ENCODE peak calls at places on chromosomes 16 and 17, in five cellular contexts. D is HepG2, K is WTC11, B is A549, U is K562. L is an unnamed sample.

GRCh38 chr17:17328251-17328650 is 25.1 kb downstream of the NT5M start:
- DNase-seq in D (no peak), K (no peak), B (no peak), U (no peak), L (no peak)

GRCh38 chr16:70746708-70747424 is 54.1 kb downstream of the VAC14 start:
- DNase-seq in K (no peak), D (peak), B (peak), U (peak), L (no peak)

GRCh38 chr17:72119963-72120877 is 600 bp upstream of the SOX9 start:
- DNase-seq in B (peak), K (peak), U (no peak), D (peak), L (no peak)

GRCh38 chr17:59513934-59514841 is 51.2 kb upstream of the DHX40 start:
- DNase-seq in D (peak), K (no peak), U (no peak), B (peak), L (no peak)

GRCh38 chr16:2296662-2297505 is 29.0 kb upstream of the RNPS1 start:
- DNase-seq in B (peak), U (peak), D (peak), K (peak), L (peak)

GRCh38 chr16:56298948-56299602 is 107.8 kb downstream of the GNAO1 start:
- DNase-seq in U (no peak), K (no peak), B (no peak), D (no peak), L (no peak)

GRCh38 chr16:48524348-48525200 is 85.4 kb downstream of the N4BP1 start:
- DNase-seq in K (no peak), B (no peak), U (no peak), D (peak), L (no peak)

GRCh38 chr16:48511071-48511540 is 98.9 kb downstream of the N4BP1 start:
- DNase-seq in B (no peak), U (no peak), D (no peak), K (no peak), L (no peak)

GRCh38 chr16:75326333-75326732 is 74.9 kb upstream of the BCAR1 start:
- DNase-seq in D (no peak), U (no peak), B (no peak), K (no peak), L (no peak)

GRCh38 chr17:81473019-81473418 is 39.6 kb downstream of the ACTG1 start:
- DNase-seq in U (no peak), D (no peak), B (no peak), K (no peak), L (no peak)

GRCh38 chr17:54899201-54899600 is 1.5 kb upstream of the TOM1L1 start:
- DNase-seq in K (no peak), D (no peak), B (no peak), U (no peak), L (no peak)
- TF ChIP-seq JUN in K (no peak), D (no peak), B (no peak), U (no peak), L (no peak)

DNA sequence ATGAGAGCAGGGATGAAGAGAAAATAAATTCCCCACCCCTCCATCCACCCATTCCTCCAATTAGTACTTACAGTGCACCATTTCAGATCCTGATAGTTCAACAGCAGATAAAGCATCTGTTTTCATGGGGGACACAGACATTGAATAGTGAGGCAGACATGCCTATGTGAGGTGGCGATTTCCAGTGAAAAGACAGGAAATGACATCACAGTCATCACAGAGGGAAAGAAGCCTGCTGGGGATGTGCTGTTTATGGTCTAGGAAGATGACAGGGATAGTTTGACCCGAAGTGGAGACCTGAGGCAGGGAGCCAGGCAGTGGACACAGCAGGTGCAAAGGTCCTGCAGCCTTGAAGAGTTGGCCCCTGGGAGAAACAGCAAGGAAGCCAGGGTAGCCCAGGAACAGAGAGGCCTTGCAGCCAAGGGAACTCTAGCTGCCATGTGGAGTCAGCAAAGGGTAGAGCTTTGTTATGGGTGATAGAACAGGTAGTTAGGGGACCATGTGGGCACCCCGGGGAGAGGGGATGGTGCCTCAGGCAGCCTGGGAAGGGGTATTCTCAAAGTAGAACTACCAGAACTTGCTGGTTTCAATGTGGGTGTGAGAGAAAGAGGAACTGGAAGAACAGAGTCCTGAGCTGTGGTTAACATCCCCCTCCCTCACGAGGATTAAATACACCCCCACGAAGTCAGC is 256.6 kb downstream of the CPPED1 start:
- DNase-seq in D (no peak), K (no peak), B (no peak), U (no peak), L (no peak)
- TF ChIP-seq USF2 in D (no peak), K (no peak), B (no peak), U (no peak), L (no peak)

GRCh38 chr16:23837553-23838308 is 1.9 kb downstream of the PRKCB start:
- DNase-seq in B (no peak), D (no peak), K (no peak), U (peak), L (no peak)

GRCh38 chr16:23835390-23836077 is at the start of gene PRKCB:
- DNase-seq in K (peak), U (peak), D (no peak), B (peak), L (peak)

GRCh38 chr16:23838485-23839142 is 2.8 kb downstream of the PRKCB start:
- DNase-seq in B (no peak), U (no peak), D (no peak), K (no peak), L (no peak)

GRCh38 chr16:23836078-23836403 is 258 bp downstream of the PRKCB start:
- DNase-seq in U (no peak), D (no peak), B (no peak), K (no peak), L (no peak)

DNA sequence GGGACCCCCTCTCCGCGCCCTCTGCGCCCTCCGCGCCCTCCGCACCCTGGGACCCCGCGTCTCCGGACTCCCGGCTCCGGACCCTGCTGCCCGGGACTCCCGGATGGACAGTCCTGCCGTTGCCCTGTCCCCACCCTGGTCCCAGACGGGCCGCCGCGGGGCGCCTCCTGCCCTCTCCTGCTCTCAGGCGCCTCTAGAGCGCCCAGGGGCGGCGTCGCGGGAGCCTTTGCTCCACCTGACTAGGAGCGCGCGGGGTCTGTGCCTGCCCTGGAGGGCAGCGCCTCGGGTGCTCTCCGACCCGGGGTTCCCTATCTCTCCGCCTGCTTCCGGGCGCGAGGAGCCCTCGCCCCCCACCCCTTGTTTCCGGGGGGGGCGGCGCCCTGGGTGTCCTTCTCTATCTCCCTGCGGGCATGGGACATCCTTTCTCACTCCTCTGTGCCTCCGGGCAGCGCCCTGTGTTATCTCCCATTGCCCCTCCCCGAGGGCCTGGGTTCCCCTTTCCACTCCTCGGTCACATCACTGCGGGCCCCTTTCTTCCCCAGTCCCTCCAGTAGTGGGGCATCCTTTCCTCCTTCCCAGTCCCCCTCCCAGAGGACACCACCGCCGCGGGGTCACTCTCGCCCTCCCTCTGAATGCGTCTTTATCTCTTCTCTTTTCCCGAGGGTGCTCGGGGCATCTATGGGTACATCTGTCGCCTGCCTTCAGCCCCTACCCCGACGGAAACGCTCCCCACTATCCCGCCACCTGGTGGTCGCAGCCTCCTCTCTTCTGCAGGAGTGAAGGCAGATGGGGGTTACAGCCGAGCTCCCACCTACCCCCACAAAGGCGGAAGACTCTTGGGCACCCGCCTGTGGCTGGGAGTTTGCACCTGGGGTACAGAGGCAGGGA is 865 bp downstream of the PRKCB start:
- DNase-seq in B (no peak), D (no peak), K (peak), U (peak), L (peak)
- TF ChIP-seq CTCF in B (no peak), D (peak), K (no peak), U (peak), L (peak)

DNA sequence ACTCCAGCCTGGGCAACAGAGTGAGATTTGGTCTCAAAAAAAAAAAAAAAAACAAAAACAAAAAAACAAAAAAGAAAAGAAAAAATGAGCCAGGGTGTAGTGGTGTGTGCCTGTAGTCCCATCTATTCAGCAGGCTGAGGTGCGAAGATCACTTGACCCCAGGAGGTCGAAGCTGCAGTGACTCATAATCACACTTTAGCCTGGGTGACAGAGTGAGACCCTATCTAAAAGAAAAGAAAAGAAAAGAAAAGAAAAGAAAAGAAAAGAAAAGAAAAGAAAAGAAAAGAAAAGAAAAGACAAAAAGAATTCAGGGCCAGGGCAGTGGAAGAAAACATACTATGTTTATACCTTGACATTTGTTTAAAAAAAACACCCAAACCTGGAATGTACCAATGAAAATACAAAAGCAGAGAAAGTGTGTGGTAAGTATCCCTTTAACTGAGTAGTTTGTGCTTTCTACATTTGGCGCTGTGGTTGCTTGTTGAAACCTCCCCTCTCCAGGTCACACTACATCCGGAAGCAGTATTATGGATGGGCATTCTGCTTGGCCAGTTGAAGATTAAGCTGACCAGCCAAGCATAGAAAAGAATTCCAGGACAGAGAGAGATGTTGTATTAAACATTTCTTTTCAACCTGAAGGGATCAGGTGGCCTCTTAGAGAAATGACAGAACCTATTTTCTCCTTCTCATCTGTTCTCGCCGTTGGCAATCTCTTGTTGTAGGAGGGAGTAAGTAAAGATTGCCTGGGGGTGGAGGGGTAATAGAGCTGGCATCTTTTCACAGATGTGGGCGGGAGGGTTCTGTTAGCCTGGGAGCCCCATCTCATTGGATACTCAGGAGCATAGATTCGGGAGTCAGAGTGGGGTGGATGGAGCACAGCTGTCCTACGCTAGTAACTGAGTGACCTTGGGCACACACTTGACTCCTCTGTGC is 12.0 kb upstream of the PRKCB start:
- DNase-seq in B (no peak), D (no peak), U (no peak), K (no peak), L (no peak)
- TF ChIP-seq JUN in B (no peak), D (no peak), U (no peak), K (no peak), L (no peak)

GRCh38 chr17:67980456-67980855 is 15.8 kb downstream of the C17orf58 start:
- DNase-seq in U (no peak), K (no peak), B (no peak), D (no peak), L (peak)

GRCh38 chr17:67970783-67971182 is 25.5 kb downstream of the C17orf58 start:
- DNase-seq in U (no peak), D (no peak), B (no peak), K (no peak), L (no peak)

GRCh38 chr17:67974186-67974585 is 22.1 kb downstream of the C17orf58 start:
- DNase-seq in U (no peak), D (no peak), K (peak), B (no peak), L (no peak)

GRCh38 chr17:67974598-67975066 is 21.6 kb downstream of the C17orf58 start:
- DNase-seq in D (no peak), K (peak), U (no peak), B (no peak), L (peak)
- TF ChIP-seq USF2 in D (no peak), K (no peak), U (no peak), B (no peak), L (no peak)

DNA sequence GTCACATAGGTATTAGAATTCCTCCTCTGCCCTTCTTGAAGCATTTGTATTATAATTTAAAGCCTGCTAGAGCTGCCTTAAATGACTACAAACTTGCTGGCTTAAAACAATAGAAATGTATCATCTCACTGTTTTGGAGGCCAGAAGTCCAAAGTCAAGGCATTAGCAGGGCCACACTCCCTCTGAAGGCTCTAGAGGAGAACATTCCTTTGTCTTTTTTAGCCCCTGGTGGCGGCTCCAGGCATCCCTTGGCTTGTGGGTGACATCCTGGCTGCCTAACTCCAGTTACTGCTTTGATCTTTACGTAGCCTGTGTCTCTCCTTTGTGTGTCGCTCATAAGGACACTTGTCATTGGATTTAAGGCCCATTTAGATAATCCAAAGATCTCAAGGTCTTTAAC is 186.6 kb upstream of the SALL1 start:
- DNase-seq in B (no peak), U (no peak), D (peak), K (peak), L (peak)
- TF ChIP-seq CTCF in B (no peak), U (no peak), D (peak), K (no peak), L (peak)

L was measured in H1.